ENCODE peak calls at places on chromosomes 16 and 17, in six cellular contexts. K is fibroblast of pulmonary artery, S is AG04450, C is HTR-8/SVneo, D is B cell, M is HFFc6. F is an unnamed sample.

GRCh38 chr16:67730326-67730725 is 11.2 kb upstream of the GFOD2 start:
- DNase-seq in C (no peak), S (no peak), D (no peak), M (no peak), K (no peak), F (no peak)

GRCh38 chr17:27354491-27355081 is 60.7 kb downstream of the WSB1 start:
- DNase-seq in D (peak; percentile 32), C (no peak), M (no peak), K (no peak), S (no peak), F (no peak)

GRCh38 chr16:74774223-74775139 is at the start of gene FA2H:
- DNase-seq in K (peak; percentile 23), C (peak; percentile 91), M (no peak), S (no peak), D (peak; percentile 81), F (peak; percentile 24)

GRCh38 chr16:2288701-2289100 is 20.8 kb upstream of the RNPS1 start:
- DNase-seq in D (no peak), C (no peak), K (no peak), M (no peak), S (no peak), F (no peak)

GRCh38 chr16:53131050-53131362 is 76.2 kb downstream of the CHD9 start:
- DNase-seq in D (no peak), S (no peak), K (no peak), C (no peak), M (no peak), F (no peak)

GRCh38 chr16:25217119-25217511 is 368 bp downstream of the AQP8 start:
- DNase-seq in K (no peak), C (no peak), D (no peak), S (no peak), M (no peak), F (no peak)

GRCh38 chr17:63140255-63140654 is 174.2 kb downstream of the TANC2 start:
- DNase-seq in S (no peak), D (peak; percentile 69), C (no peak), K (peak; percentile 48), M (no peak), F (peak; percentile 47)

GRCh38 chr17:28315846-28316705 is 2.9 kb upstream of the TMEM97 start:
- DNase-seq in C (no peak), S (no peak), M (no peak), K (no peak), D (no peak), F (no peak)